ENCODE peak calls at places on chromosomes 13 and 19, in five cellular contexts. T is GM13977, L is esophagus muscularis mucosa, S is AG09319, I is H1. Y is an unnamed sample.

GRCh38 chr19:38932425-38933179 is 1.9 kb downstream of the MRPS12 start:
- DNase-seq in I (no peak), L (no peak), T (peak), S (no peak), Y (peak)

GRCh38 chr13:93066187-93066586 is 160.4 kb upstream of the GPC6 start:
- DNase-seq in I (no peak), T (no peak), L (no peak), S (no peak), Y (no peak)

GRCh38 chr19:46328079-46328478 is 18.8 kb upstream of the PPP5C start:
- DNase-seq in L (no peak), T (no peak), S (no peak), I (no peak), Y (no peak)

GRCh38 chr13:76887070-76887563 is 912 bp upstream of the KCTD12 start:
- DNase-seq in L (no peak), I (no peak), T (no peak), S (no peak), Y (no peak)

GRCh38 chr19:29687897-29688728 is 22.9 kb downstream of the PLEKHF1 start:
- DNase-seq in L (no peak), T (no peak), S (no peak), I (no peak), Y (no peak)

GRCh38 chr19:8589177-8589714 is 12.0 kb upstream of the MYO1F start:
- DNase-seq in L (no peak), T (no peak), S (no peak), I (no peak), Y (no peak)

GRCh38 chr19:30678168-30678567 is 306.0 kb downstream of the ZNF536 start:
- DNase-seq in T (no peak), L (no peak), S (no peak), I (no peak), Y (no peak)

GRCh38 chr19:29285878-29286277 is 72.9 kb upstream of the UQCRFS1 start:
- DNase-seq in S (no peak), I (peak), L (no peak), T (no peak), Y (no peak)

GRCh38 chr19:47658431-47659383 is 49.8 kb downstream of the BICRA start:
- DNase-seq in L (no peak), T (no peak), I (no peak), S (no peak), Y (no peak)

GRCh38 chr19:46718157-46718933 is 1.4 kb upstream of the PRKD2 start:
- DNase-seq in L (no peak), I (no peak), S (no peak), T (peak), Y (peak)

GRCh38 chr13:95956589-95957148 is 96.5 kb downstream of the UGGT2 start:
- DNase-seq in I (no peak), L (no peak), S (no peak), T (no peak), Y (no peak)

DNA sequence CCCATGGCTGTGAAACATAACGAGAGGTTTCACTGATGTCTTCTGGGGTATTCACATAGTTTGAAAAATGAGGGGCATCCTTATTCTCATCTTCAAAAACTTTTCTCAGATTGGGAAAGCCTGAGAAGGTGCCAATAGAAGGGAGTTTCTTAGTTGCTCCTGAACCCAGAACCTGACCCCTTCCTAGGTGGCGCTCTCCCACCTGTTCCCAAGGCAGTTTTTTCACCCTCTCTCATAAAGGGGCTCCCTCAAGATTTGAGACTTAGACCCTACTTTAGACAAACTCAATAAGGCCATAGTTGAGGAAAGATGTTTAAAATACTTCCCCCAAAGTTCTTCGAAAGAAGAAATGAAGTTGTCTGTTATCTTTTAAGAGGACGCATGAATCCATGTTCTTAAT is 142.2 kb downstream of the FGF9 start:
- DNase-seq in S (no peak), I (no peak), T (no peak), L (peak), Y (no peak)
- TF ChIP-seq CTCF in S (no peak), I (peak), T (no peak), L (no peak), Y (no peak)

DNA sequence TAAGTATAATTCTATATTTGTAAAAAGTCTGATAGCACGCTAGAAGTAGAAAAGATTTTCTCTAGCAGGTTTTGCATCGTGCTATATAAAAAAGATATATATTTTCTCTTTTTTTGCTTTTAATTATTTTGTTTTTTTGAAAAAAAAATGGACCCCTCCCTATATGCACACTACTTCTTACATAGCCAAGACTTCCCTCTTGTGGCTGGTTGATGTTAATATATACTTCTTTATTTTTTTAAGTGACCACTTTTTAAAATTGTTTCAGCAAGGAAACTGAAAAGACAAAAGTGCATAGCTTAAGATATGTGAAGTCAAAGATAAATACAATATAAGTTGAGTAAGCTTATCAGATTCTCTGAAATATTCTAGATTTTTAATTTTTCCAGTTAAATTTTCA is 1202.8 kb downstream of the DIAPH3 start:
- DNase-seq in L (no peak), I (no peak), S (no peak), T (peak), Y (no peak)
- TF ChIP-seq CTCF in L (no peak), I (no peak), S (no peak), T (peak), Y (no peak)

GRCh38 chr13:46058268-46058667 is 5.7 kb upstream of the ZC3H13 start:
- DNase-seq in I (no peak), T (no peak), S (no peak), L (no peak), Y (no peak)

GRCh38 chr13:46063292-46063691 is 10.7 kb upstream of the ZC3H13 start:
- DNase-seq in L (no peak), T (no peak), I (no peak), S (no peak), Y (no peak)

GRCh38 chr13:46059405-46059804 is 6.9 kb upstream of the ZC3H13 start:
- DNase-seq in I (no peak), L (no peak), S (no peak), T (no peak), Y (no peak)

GRCh38 chr13:46057251-46058015 is 4.9 kb upstream of the ZC3H13 start:
- DNase-seq in S (no peak), T (no peak), L (no peak), I (no peak), Y (no peak)

GRCh38 chr13:46062190-46062589 is 9.6 kb upstream of the ZC3H13 start:
- DNase-seq in S (no peak), T (no peak), I (no peak), L (no peak), Y (no peak)
- TF ChIP-seq CTCF in S (no peak), T (no peak), I (no peak), L (no peak), Y (no peak)

DNA sequence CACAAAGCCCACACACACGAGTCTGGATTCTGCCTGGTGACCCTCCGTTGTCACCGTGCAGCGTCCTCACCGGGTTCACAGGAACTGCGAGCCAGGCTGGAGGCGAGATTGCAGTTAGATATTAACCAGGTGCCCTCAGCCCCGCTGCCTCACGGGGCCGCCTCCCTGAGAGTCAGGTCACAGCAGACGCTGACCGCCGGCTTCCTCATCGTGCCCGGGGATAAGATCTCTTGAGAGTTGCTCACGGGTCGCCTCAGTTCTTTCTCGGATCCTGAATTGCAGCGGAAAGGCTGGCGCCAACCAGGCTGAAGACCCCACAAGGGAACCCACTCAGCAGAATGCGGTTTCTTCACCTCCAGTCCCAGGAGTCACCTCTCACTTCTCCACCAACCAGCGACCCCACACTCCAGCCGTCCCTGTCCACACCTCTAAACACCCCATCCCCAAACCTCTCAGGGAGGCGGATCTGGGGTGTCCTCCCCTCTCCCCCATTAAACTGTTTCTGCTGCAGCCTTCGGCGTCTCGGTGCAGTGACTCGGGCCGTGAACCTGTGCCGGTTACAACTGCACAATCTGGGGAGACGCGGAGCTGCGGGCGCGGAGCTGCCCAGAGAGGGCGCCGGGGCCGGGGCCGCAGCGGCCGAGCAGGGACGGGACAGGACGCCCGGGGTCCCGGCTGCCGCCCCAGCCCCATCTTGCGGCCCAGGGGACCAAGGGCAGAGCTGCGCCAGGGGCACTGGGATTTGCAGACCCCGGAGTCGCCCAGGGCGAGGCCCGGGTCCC is 591 bp downstream of the ZNF823 start:
- DNase-seq in L (no peak), T (peak), S (no peak), I (no peak), Y (peak)
- TF ChIP-seq CTCF in L (no peak), T (no peak), S (no peak), I (peak), Y (no peak)

DNA sequence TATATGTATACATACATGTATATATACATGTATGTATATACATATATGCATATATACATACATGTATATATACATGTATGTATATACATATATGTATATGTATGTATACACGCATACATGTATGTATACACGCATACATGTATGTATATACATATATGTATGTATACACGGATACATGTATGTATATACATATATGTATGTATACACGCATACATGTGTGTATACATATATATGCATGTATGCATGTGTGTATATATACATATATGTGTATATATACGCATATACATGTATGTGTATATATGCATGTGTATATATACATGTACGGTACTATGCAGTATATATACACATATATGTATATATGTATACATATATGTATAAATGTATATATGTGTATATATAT is 2.6 kb upstream of the NCR1 start:
- DNase-seq in I (no peak), S (no peak), T (no peak), L (no peak), Y (no peak)
- TF ChIP-seq CTCF in I (no peak), S (no peak), T (no peak), L (no peak), Y (no peak)

GRCh38 chr13:27665761-27666160 is 44.1 kb downstream of the POLR1D start:
- DNase-seq in S (no peak), I (no peak), T (no peak), L (no peak), Y (no peak)

GRCh38 chr13:27666951-27667350 is 45.3 kb downstream of the POLR1D start:
- DNase-seq in I (no peak), S (no peak), L (no peak), T (no peak), Y (no peak)

GRCh38 chr13:27662738-27663470 is 41.2 kb downstream of the POLR1D start:
- DNase-seq in L (no peak), I (no peak), S (no peak), T (no peak), Y (no peak)

GRCh38 chr13:27663947-27664346 is 42.3 kb downstream of the POLR1D start:
- DNase-seq in I (no peak), L (no peak), S (no peak), T (no peak), Y (no peak)

GRCh38 chr13:27665333-27665732 is 43.6 kb downstream of the POLR1D start:
- DNase-seq in S (no peak), T (no peak), I (no peak), L (no peak), Y (no peak)
- TF ChIP-seq CTCF in S (peak), T (no peak), I (peak), L (peak), Y (no peak)

DNA sequence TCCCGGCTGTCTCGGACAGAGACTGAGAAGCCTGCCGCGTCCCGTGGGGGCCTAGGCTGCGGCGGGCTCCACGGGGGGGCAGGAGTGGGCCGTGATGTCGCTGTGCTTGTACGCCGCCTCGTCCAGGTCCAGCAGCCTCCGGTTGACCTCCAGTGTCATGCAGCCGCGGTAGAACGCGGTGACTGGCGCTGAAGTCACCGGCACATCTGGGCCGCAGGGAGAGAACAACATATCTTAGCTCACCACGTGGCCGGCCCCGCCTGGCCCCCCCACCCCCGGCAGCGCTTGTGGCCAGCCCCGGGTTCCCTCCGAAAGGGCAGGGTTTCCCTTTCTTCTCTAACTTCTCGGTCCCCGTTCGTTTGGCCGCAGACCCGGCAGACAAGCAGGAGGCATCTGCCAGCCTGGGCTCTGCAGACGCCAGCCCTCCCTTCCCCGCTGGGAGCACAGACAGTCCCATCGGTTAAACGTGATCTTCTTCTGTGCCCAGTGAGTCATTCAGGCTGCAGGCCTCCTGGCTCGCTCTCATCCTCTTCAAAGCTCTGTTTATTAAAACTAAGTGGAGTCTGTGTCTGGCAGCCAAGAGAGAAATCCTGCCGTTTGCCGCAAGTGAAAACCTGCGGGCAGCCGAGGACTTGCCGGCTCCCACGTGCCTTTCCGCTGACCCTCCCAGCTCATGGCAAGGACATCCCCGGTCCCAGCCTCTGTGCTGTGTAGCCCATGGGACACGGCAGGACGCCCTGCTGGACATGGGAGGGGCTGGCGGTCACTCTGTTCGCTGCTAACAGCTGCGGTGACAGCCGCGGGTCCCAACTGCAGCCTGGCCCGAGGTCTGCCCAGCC is 42.8 kb downstream of the GAS6 start:
- DNase-seq in T (no peak), I (no peak), S (peak), L (peak), Y (no peak)
- TF ChIP-seq CTCF in T (no peak), I (no peak), S (peak), L (no peak), Y (no peak)